ENCODE peak calls at places on chromosomes 16 and 17, in eight cellular contexts. G is suprapubic skin, J is GM23338, L is stomach, N is H1, T is endothelial cell of umbilical vein, C is prostate gland, U is GM12891. K is an unnamed sample.

GRCh38 chr17:82703935-82704865 is 5.7 kb upstream of the RAB40B start:
- DNase-seq in U (no peak), J (no peak), L (peak; percentile 51), C (no peak), N (no peak), G (peak; percentile 51), T (no peak), K (no peak)

GRCh38 chr17:2044263-2044894 is 2.6 kb downstream of the OVCA2 start:
- DNase-seq in N (no peak), U (no peak), L (no peak), G (no peak), T (no peak), C (no peak), J (no peak), K (no peak)

GRCh38 chr17:81221371-81221841 is 1.4 kb downstream of the CEP131 start:
- DNase-seq in G (no peak), J (peak; percentile 60), U (no peak), T (no peak), N (no peak), C (no peak), L (no peak), K (no peak)

GRCh38 chr16:53515811-53516210 is 12.8 kb upstream of the AKTIP start:
- DNase-seq in N (no peak), T (peak; percentile 38), U (no peak), G (peak; percentile 17), L (no peak), C (no peak), J (no peak), K (no peak)

GRCh38 chr16:72264776-72265175 is 92.8 kb upstream of the PMFBP1 start:
- DNase-seq in G (no peak), T (no peak), C (no peak), J (no peak), U (no peak), N (no peak), L (no peak), K (no peak)

GRCh38 chr16:5071681-5072333 is at the start of gene ALG1:
- DNase-seq in T (peak; percentile 90), N (no peak), L (peak; percentile 91), J (peak; percentile 94), C (peak; percentile 85), U (peak; percentile 95), G (peak; percentile 91), K (peak; percentile 92)

GRCh38 chr17:14310584-14310983 is 9.7 kb downstream of the HS3ST3B1 start:
- DNase-seq in T (no peak), U (no peak), L (no peak), J (no peak), G (peak; percentile 66), C (no peak), N (no peak), K (no peak)

GRCh38 chr16:81539009-81539820 is 94.6 kb downstream of the CMIP start:
- DNase-seq in J (no peak), L (no peak), G (no peak), T (no peak), C (no peak), N (no peak), U (no peak), K (no peak)

GRCh38 chr17:45106582-45106981 is 25.7 kb downstream of the PLCD3 start:
- DNase-seq in C (no peak), J (no peak), T (no peak), G (no peak), L (no peak), U (no peak), N (no peak), K (no peak)

GRCh38 chr16:88914750-88915368 is 48.4 kb upstream of the PABPN1L start:
- DNase-seq in T (no peak), G (no peak), N (no peak), U (no peak), L (no peak), C (no peak), J (no peak), K (no peak)

GRCh38 chr16:27284865-27285675 is 16.5 kb upstream of the NSMCE1 start:
- DNase-seq in N (no peak), J (no peak), C (no peak), L (no peak), G (no peak), U (no peak), T (no peak), K (no peak)

GRCh38 chr17:16428098-16428882 is 12.9 kb downstream of the TRPV2 start:
- DNase-seq in J (peak; percentile 83), T (peak; percentile 29), U (peak; percentile 68), N (no peak), C (no peak), L (peak; percentile 73), G (no peak), K (peak; percentile 72)

GRCh38 chr16:30010817-30011504 is at the start of gene DOC2A:
- DNase-seq in C (no peak), T (no peak), U (peak; percentile 61), N (no peak), L (no peak), J (peak; percentile 87), G (no peak), K (no peak)

GRCh38 chr17:41619162-41619933 is 5.0 kb downstream of the KRT17 start:
- DNase-seq in T (no peak), L (no peak), U (no peak), C (no peak), J (no peak), N (no peak), G (peak; percentile 57), K (no peak)

GRCh38 chr17:19018600-19018950 is 14.0 kb upstream of the FAM83G start:
- DNase-seq in J (no peak), T (no peak), L (no peak), N (no peak), G (no peak), U (no peak), C (no peak), K (no peak)
- TF ChIP-seq POLR2AphosphoS5 in J (no peak), T (no peak), L (no peak), N (no peak), G (no peak), U (peak; percentile 20), C (no peak), K (no peak)

GRCh38 chr17:72432881-72433280 is 312.1 kb downstream of the SOX9 start:
- DNase-seq in J (no peak), G (no peak), N (no peak), U (no peak), L (no peak), T (no peak), C (no peak), K (no peak)
- TF ChIP-seq POLR2AphosphoS5 in J (no peak), G (no peak), N (no peak), U (no peak), L (no peak), T (no peak), C (no peak), K (no peak)

GRCh38 chr17:78327880-78328279 is 32.0 kb downstream of the SOCS3 start:
- DNase-seq in N (no peak), C (no peak), G (no peak), J (no peak), U (no peak), T (no peak), L (no peak), K (no peak)

GRCh38 chr17:78329263-78330059 is 30.4 kb downstream of the SOCS3 start:
- DNase-seq in J (no peak), C (no peak), L (no peak), T (no peak), G (no peak), N (no peak), U (no peak), K (no peak)

GRCh38 chr17:78332991-78333390 is 26.9 kb downstream of the SOCS3 start:
- DNase-seq in U (no peak), G (no peak), N (no peak), C (no peak), J (no peak), L (no peak), T (no peak), K (no peak)

GRCh38 chr17:78332530-78332929 is 27.3 kb downstream of the SOCS3 start:
- DNase-seq in N (no peak), T (no peak), U (no peak), J (no peak), C (no peak), G (no peak), L (no peak), K (no peak)

GRCh38 chr17:78330570-78331224 is 29.2 kb downstream of the SOCS3 start:
- DNase-seq in C (no peak), N (no peak), G (no peak), U (no peak), L (no peak), J (no peak), T (no peak), K (no peak)
- TF ChIP-seq POLR2AphosphoS5 in C (peak; percentile 7), N (no peak), G (no peak), U (no peak), L (no peak), J (no peak), T (no peak), K (no peak)

DNA sequence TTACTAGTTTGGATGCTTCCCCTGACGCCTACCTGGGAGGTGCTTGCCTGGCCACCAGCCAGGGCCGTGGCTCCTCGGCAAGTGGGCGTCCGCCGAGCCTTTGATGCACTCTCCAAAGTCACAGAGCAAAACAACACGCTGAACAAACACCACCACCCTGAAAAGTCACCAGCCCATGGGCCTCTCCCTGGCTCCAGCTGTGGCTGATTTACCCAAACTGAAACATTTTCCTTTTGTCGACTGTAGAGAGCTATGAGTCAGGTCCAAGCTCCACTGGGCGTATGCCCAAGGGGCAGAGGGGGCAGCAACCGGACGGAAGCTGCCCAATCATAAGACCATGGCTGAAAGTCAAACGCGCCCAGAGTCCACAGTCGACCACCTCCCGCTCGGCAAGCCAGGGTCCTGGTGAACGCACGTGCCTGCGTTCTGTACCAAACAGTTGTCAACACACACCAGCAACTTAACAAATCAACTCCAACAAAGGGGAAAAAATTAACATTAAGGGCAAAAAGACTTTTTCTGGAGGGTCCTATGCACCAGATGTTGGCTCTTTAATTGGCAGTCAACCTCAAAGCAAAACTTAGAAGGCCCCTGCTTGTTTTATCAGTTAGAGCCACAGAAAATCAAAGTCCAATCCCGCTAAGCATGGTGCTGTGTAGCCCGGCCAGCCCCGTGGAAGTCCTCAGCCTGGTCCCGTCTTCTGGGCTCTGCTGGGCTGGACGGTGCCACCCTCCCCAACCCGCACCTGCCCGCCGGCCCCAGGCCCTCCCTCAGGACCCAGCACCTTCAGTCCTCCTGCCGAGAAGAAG is 47.3 kb downstream of the TBC1D16 start:
- DNase-seq in L (peak; percentile 78), C (no peak), N (no peak), G (no peak), J (no peak), T (peak; percentile 91), U (no peak), K (no peak)
- TF ChIP-seq POLR2AphosphoS5 in L (peak; percentile 83), C (peak; percentile 64), N (no peak), G (no peak), J (no peak), T (peak; percentile 61), U (no peak), K (no peak)